ENCODE peak calls at places on chromosomes 5 and 9, in five cellular contexts. One of them, this sample, is unnamed.
A peak's percentile ranks its signal among the peaks of the same experiment; 100 is the strongest.

GRCh38 chr5:3265936-3266335 is 329.7 kb upstream of the IRX1 start:
- DNase-seq in neural progenitor cell: no peak
- DNase-seq in tibial artery: no peak
- DNase-seq in HepG2: no peak
- DNase-seq in gastrocnemius medialis: no peak
- DNase-seq in this sample: no peak

GRCh38 chr9:33465596-33466564 is 7.8 kb downstream of the NOL6 start:
- DNase-seq in neural progenitor cell: no peak
- DNase-seq in tibial artery: no peak
- DNase-seq in HepG2: no peak
- DNase-seq in gastrocnemius medialis: no peak
- DNase-seq in this sample: peak; percentile 20

GRCh38 chr9:7549261-7549660 is 250.3 kb downstream of the DMAC1 start:
- DNase-seq in neural progenitor cell: peak; percentile 74
- DNase-seq in tibial artery: peak; percentile 20
- DNase-seq in HepG2: no peak
- DNase-seq in gastrocnemius medialis: no peak
- DNase-seq in this sample: peak; percentile 46

GRCh38 chr5:173205921-173206320 is 29.1 kb downstream of the NKX2-5 start:
- DNase-seq in neural progenitor cell: no peak
- DNase-seq in tibial artery: no peak
- DNase-seq in HepG2: no peak
- DNase-seq in gastrocnemius medialis: no peak
- DNase-seq in this sample: no peak

GRCh38 chr9:26561928-26562327 is 330.7 kb downstream of the CAAP1 start:
- DNase-seq in neural progenitor cell: no peak
- DNase-seq in tibial artery: no peak
- DNase-seq in HepG2: no peak
- DNase-seq in gastrocnemius medialis: no peak
- DNase-seq in this sample: no peak

GRCh38 chr5:61549530-61549929 is 217.5 kb downstream of the ZSWIM6 start:
- DNase-seq in neural progenitor cell: no peak
- DNase-seq in tibial artery: no peak
- DNase-seq in HepG2: no peak
- DNase-seq in gastrocnemius medialis: no peak
- DNase-seq in this sample: no peak

GRCh38 chr9:76603448-76603895 is 144.5 kb downstream of the GCNT1 start:
- DNase-seq in neural progenitor cell: no peak
- DNase-seq in tibial artery: no peak
- DNase-seq in HepG2: no peak
- DNase-seq in gastrocnemius medialis: no peak
- DNase-seq in this sample: no peak

GRCh38 chr9:37408933-37409710 is 13.4 kb upstream of the GRHPR start:
- DNase-seq in neural progenitor cell: no peak
- DNase-seq in tibial artery: no peak
- DNase-seq in HepG2: no peak
- DNase-seq in gastrocnemius medialis: no peak
- DNase-seq in this sample: no peak

GRCh38 chr5:311963-312362 is 9.6 kb upstream of the AHRR start:
- DNase-seq in neural progenitor cell: no peak
- DNase-seq in tibial artery: no peak
- DNase-seq in HepG2: no peak
- DNase-seq in gastrocnemius medialis: no peak
- DNase-seq in this sample: no peak

GRCh38 chr9:132670816-132671371 is 630 bp downstream of the GTF3C4 start:
- DNase-seq in neural progenitor cell: peak; percentile 79
- DNase-seq in tibial artery: peak; percentile 28
- DNase-seq in HepG2: no peak
- DNase-seq in gastrocnemius medialis: no peak
- DNase-seq in this sample: no peak

GRCh38 chr9:113563856-113564514 is 100.5 kb downstream of the RGS3 start:
- DNase-seq in neural progenitor cell: no peak
- DNase-seq in tibial artery: peak; percentile 8
- DNase-seq in HepG2: no peak
- DNase-seq in gastrocnemius medialis: peak; percentile 6
- DNase-seq in this sample: no peak

GRCh38 chr9:133509179-133510083 is 15.3 kb downstream of the MYMK start:
- DNase-seq in neural progenitor cell: peak; percentile 70
- DNase-seq in tibial artery: no peak
- DNase-seq in HepG2: no peak
- DNase-seq in gastrocnemius medialis: no peak
- DNase-seq in this sample: no peak

GRCh38 chr5:146548781-146549449 is 32.9 kb upstream of the GPR151 start:
- DNase-seq in neural progenitor cell: no peak
- DNase-seq in tibial artery: no peak
- DNase-seq in HepG2: no peak
- DNase-seq in gastrocnemius medialis: no peak
- DNase-seq in this sample: peak; percentile 48

GRCh38 chr5:147467973-147468508 is 41.8 kb downstream of the DPYSL3 start:
- DNase-seq in neural progenitor cell: peak; percentile 16
- DNase-seq in tibial artery: no peak
- DNase-seq in HepG2: no peak
- DNase-seq in gastrocnemius medialis: no peak
- DNase-seq in this sample: no peak

GRCh38 chr9:121326130-121326838 is 43.8 kb downstream of the STOM start:
- DNase-seq in neural progenitor cell: peak; percentile 33
- DNase-seq in tibial artery: peak; percentile 96
- DNase-seq in HepG2: no peak
- DNase-seq in gastrocnemius medialis: peak; percentile 91
- DNase-seq in this sample: no peak

GRCh38 chr5:141843156-141843927 is 34.9 kb downstream of the PCDH1 start:
- DNase-seq in neural progenitor cell: no peak
- DNase-seq in tibial artery: no peak
- DNase-seq in HepG2: no peak
- DNase-seq in gastrocnemius medialis: no peak
- DNase-seq in this sample: no peak

GRCh38 chr9:21931428-21931827 is 62.8 kb downstream of the CDKN2A start:
- DNase-seq in neural progenitor cell: no peak
- DNase-seq in tibial artery: no peak
- DNase-seq in HepG2: no peak
- DNase-seq in gastrocnemius medialis: no peak
- DNase-seq in this sample: no peak

GRCh38 chr5:72470817-72471216 is 36.4 kb downstream of the ZNF366 start:
- DNase-seq in neural progenitor cell: no peak
- DNase-seq in tibial artery: no peak
- DNase-seq in HepG2: no peak
- DNase-seq in gastrocnemius medialis: no peak
- DNase-seq in this sample: no peak

GRCh38 chr5:112616812-112617547 is 120.7 kb upstream of the APC start:
- DNase-seq in neural progenitor cell: no peak
- DNase-seq in tibial artery: no peak
- DNase-seq in HepG2: no peak
- DNase-seq in gastrocnemius medialis: no peak
- DNase-seq in this sample: no peak

GRCh38 chr5:34905564-34905963 is 9.7 kb downstream of the RAD1 start:
- DNase-seq in neural progenitor cell: no peak
- DNase-seq in tibial artery: no peak
- DNase-seq in HepG2: no peak
- DNase-seq in gastrocnemius medialis: no peak
- DNase-seq in this sample: no peak

GRCh38 chr5:128538249-128539037 is 398 bp upstream of the FBN2 start:
- DNase-seq in neural progenitor cell: peak; percentile 96
- DNase-seq in tibial artery: peak; percentile 76
- DNase-seq in HepG2: no peak
- DNase-seq in gastrocnemius medialis: no peak
- DNase-seq in this sample: no peak

GRCh38 chr5:156543348-156543747 is 216.4 kb downstream of the SGCD start:
- DNase-seq in neural progenitor cell: no peak
- DNase-seq in tibial artery: no peak
- DNase-seq in HepG2: no peak
- DNase-seq in gastrocnemius medialis: no peak
- DNase-seq in this sample: no peak

GRCh38 chr9:91162311-91162710 is 199.4 kb downstream of the AUH start:
- DNase-seq in neural progenitor cell: no peak
- DNase-seq in tibial artery: no peak
- DNase-seq in HepG2: no peak
- DNase-seq in gastrocnemius medialis: no peak
- DNase-seq in this sample: no peak

GRCh38 chr5:36777105-36777757 is 99.3 kb upstream of the NIPBL start:
- DNase-seq in neural progenitor cell: peak; percentile 64
- DNase-seq in tibial artery: peak; percentile 25
- DNase-seq in HepG2: peak; percentile 27
- DNase-seq in gastrocnemius medialis: no peak
- DNase-seq in this sample: no peak

GRCh38 chr9:32387256-32387655 is 2.8 kb downstream of the ACO1 start:
- DNase-seq in neural progenitor cell: no peak
- DNase-seq in tibial artery: no peak
- DNase-seq in HepG2: no peak
- DNase-seq in gastrocnemius medialis: no peak
- DNase-seq in this sample: no peak

GRCh38 chr9:128121924-128122808 is 5.4 kb downstream of the PTGES2 start:
- DNase-seq in neural progenitor cell: no peak
- DNase-seq in tibial artery: no peak
- DNase-seq in HepG2: no peak
- DNase-seq in gastrocnemius medialis: peak; percentile 19
- DNase-seq in this sample: no peak

GRCh38 chr9:110655723-110656641 is 12.6 kb upstream of the MUSK start:
- DNase-seq in neural progenitor cell: no peak
- DNase-seq in tibial artery: peak; percentile 83
- DNase-seq in HepG2: no peak
- DNase-seq in gastrocnemius medialis: peak; percentile 69
- DNase-seq in this sample: no peak

GRCh38 chr9:110648698-110649097 is 19.9 kb upstream of the MUSK start:
- DNase-seq in neural progenitor cell: no peak
- DNase-seq in tibial artery: no peak
- DNase-seq in HepG2: no peak
- DNase-seq in gastrocnemius medialis: no peak
- DNase-seq in this sample: no peak

GRCh38 chr9:110650261-110650660 is 18.3 kb upstream of the MUSK start:
- DNase-seq in neural progenitor cell: no peak
- DNase-seq in tibial artery: no peak
- DNase-seq in HepG2: no peak
- DNase-seq in gastrocnemius medialis: peak; percentile 48
- DNase-seq in this sample: no peak

DNA sequence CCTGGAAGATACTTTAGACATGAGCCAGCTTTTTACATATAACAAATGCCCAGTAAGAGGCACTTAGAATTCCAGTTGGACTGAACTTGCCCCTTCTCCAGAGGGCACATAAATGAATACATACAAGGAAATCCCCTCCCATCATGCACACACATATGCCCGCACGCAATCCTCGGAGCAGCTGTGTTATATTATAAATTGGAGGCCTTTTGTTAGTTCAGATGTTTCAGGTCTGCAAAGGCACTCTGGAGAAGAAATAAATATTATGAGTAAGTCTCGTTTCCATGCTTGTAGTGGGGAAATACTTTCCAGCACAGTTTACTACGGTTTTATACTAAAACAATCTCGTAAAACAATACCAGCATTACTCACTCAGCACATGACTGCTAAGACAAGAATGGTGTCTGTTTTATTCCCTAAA is 17.6 kb upstream of the MUSK start:
- DNase-seq in neural progenitor cell: no peak
- DNase-seq in tibial artery: peak; percentile 37
- DNase-seq in HepG2: no peak
- DNase-seq in gastrocnemius medialis: no peak
- DNase-seq in this sample: no peak
- H3K27ac ChIP-seq in neural progenitor cell: no peak overlapping the region
- H3K27ac ChIP-seq in tibial artery: peak overlapping the region; percentile 60
- H3K27ac ChIP-seq in HepG2: no peak overlapping the region
- H3K27ac ChIP-seq in gastrocnemius medialis: peak overlapping the region; percentile 58
- H3K27ac ChIP-seq in this sample: peak overlapping the region; percentile 82

GRCh38 chr5:127275641-127276193 is 14.9 kb upstream of the MEGF10 start:
- DNase-seq in neural progenitor cell: no peak
- DNase-seq in tibial artery: no peak
- DNase-seq in HepG2: no peak
- DNase-seq in gastrocnemius medialis: no peak
- DNase-seq in this sample: no peak

GRCh38 chr5:127280494-127281220 is 9.9 kb upstream of the MEGF10 start:
- DNase-seq in neural progenitor cell: peak; percentile 42
- DNase-seq in tibial artery: no peak
- DNase-seq in HepG2: no peak
- DNase-seq in gastrocnemius medialis: no peak
- DNase-seq in this sample: no peak

GRCh38 chr5:127281609-127282008 is 9.0 kb upstream of the MEGF10 start:
- DNase-seq in neural progenitor cell: no peak
- DNase-seq in tibial artery: no peak
- DNase-seq in HepG2: no peak
- DNase-seq in gastrocnemius medialis: no peak
- DNase-seq in this sample: no peak
- H3K27me3 ChIP-seq in neural progenitor cell: no peaks in the 10 kb centered on the region
- H3K27me3 ChIP-seq in tibial artery: no peaks in the 10 kb centered on the region
- H3K27me3 ChIP-seq in HepG2: peaks cover 8% of the 10 kb centered on the region
- H3K27me3 ChIP-seq in gastrocnemius medialis: no peaks in the 10 kb centered on the region
- H3K27me3 ChIP-seq in this sample: no peaks in the 10 kb centered on the region

GRCh38 chr5:158423623-158424200 is 564.8 kb upstream of the CLINT1 start:
- DNase-seq in neural progenitor cell: no peak
- DNase-seq in tibial artery: no peak
- DNase-seq in HepG2: no peak
- DNase-seq in gastrocnemius medialis: no peak
- DNase-seq in this sample: no peak

GRCh38 chr5:158421329-158421728 is 562.4 kb upstream of the CLINT1 start:
- DNase-seq in neural progenitor cell: no peak
- DNase-seq in tibial artery: no peak
- DNase-seq in HepG2: no peak
- DNase-seq in gastrocnemius medialis: no peak
- DNase-seq in this sample: no peak

GRCh38 chr5:158422653-158423505 is 563.9 kb upstream of the CLINT1 start:
- DNase-seq in neural progenitor cell: no peak
- DNase-seq in tibial artery: no peak
- DNase-seq in HepG2: no peak
- DNase-seq in gastrocnemius medialis: no peak
- DNase-seq in this sample: no peak
- H3K27ac ChIP-seq in neural progenitor cell: no peak overlapping the region
- H3K27ac ChIP-seq in tibial artery: no peak overlapping the region
- H3K27ac ChIP-seq in HepG2: no peak overlapping the region
- H3K27ac ChIP-seq in gastrocnemius medialis: peak overlapping the region; percentile 16
- H3K27ac ChIP-seq in this sample: no peak overlapping the region

GRCh38 chr9:70385423-70385822 is 29.0 kb downstream of the KLF9 start:
- DNase-seq in neural progenitor cell: no peak
- DNase-seq in tibial artery: no peak
- DNase-seq in HepG2: no peak
- DNase-seq in gastrocnemius medialis: no peak
- DNase-seq in this sample: no peak

GRCh38 chr9:70389642-70390266 is 24.7 kb downstream of the KLF9 start:
- DNase-seq in neural progenitor cell: peak; percentile 26
- DNase-seq in tibial artery: no peak
- DNase-seq in HepG2: no peak
- DNase-seq in gastrocnemius medialis: no peak
- DNase-seq in this sample: no peak

GRCh38 chr9:70390922-70391321 is 23.5 kb downstream of the KLF9 start:
- DNase-seq in neural progenitor cell: no peak
- DNase-seq in tibial artery: no peak
- DNase-seq in HepG2: no peak
- DNase-seq in gastrocnemius medialis: no peak
- DNase-seq in this sample: no peak

GRCh38 chr9:70389188-70389587 is 25.3 kb downstream of the KLF9 start:
- DNase-seq in neural progenitor cell: no peak
- DNase-seq in tibial artery: no peak
- DNase-seq in HepG2: no peak
- DNase-seq in gastrocnemius medialis: no peak
- DNase-seq in this sample: no peak

DNA sequence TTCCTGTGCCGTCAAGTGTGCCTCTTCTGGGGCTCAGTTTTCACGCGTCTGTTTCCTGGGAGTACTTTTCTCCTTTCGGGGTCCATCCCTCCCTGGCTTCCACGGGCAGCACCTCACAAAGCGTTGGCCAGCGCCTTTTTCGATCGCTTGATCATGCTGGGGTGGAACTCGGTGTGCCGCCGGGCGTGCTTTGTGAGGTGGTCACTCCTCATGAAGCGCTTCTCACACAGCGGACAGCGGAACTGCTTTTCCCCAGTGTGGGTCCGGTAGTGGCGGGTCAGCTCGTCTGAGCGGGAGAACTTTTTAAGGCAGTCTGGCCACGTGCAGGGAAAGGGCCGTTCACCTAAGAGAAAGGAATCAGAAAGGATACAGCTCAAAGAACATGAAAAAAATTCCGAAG is 26.8 kb downstream of the KLF9 start:
- DNase-seq in neural progenitor cell: no peak
- DNase-seq in tibial artery: peak; percentile 34
- DNase-seq in HepG2: no peak
- DNase-seq in gastrocnemius medialis: no peak
- DNase-seq in this sample: no peak
- H3K27me3 ChIP-seq in neural progenitor cell: no peaks in the 10 kb centered on the region
- H3K27me3 ChIP-seq in tibial artery: no peaks in the 10 kb centered on the region
- H3K27me3 ChIP-seq in HepG2: no peaks in the 10 kb centered on the region
- H3K27me3 ChIP-seq in gastrocnemius medialis: no peaks in the 10 kb centered on the region
- H3K27me3 ChIP-seq in this sample: no peaks in the 10 kb centered on the region